ENCODE peak calls at places on chromosome 10, in four cellular contexts. S is esophagus muscularis mucosa, P is breast epithelium, F is lung. D is an unnamed sample.

GRCh38 chr10:112375721-112376577 is 2.0 kb downstream of the ACSL5 start:
- DNase-seq in F (peak; percentile 62), P (peak; percentile 65), S (no peak), D (peak; percentile 18)

GRCh38 chr10:75238182-75239180 is 2.7 kb upstream of the COMTD1 start:
- DNase-seq in F (no peak), P (no peak), S (no peak), D (no peak)

GRCh38 chr10:62268027-62268398 is 631 bp downstream of the RTKN2 start:
- DNase-seq in F (no peak), S (no peak), P (no peak), D (no peak)

GRCh38 chr10:50582766-50583762 is 40.7 kb downstream of the SGMS1 start:
- DNase-seq in S (no peak), F (no peak), P (no peak), D (no peak)

GRCh38 chr10:18238875-18239485 is 98.8 kb downstream of the CACNB2 start:
- DNase-seq in P (no peak), S (peak; percentile 45), F (no peak), D (no peak)

GRCh38 chr10:49109669-49110335 is 5.5 kb downstream of the VSTM4 start:
- DNase-seq in P (no peak), S (no peak), F (peak; percentile 35), D (no peak)

GRCh38 chr10:126950401-126951105 is 45.3 kb downstream of the DOCK1 start:
- DNase-seq in P (peak; percentile 7), S (no peak), F (no peak), D (no peak)

GRCh38 chr10:1882728-1883127 is 145.4 kb upstream of the ADARB2 start:
- DNase-seq in F (no peak), S (peak; percentile 24), P (no peak), D (no peak)

GRCh38 chr10:119853584-119853983 is 19.1 kb downstream of the MCMBP start:
- DNase-seq in S (no peak), F (no peak), P (no peak), D (no peak)

GRCh38 chr10:33974976-33975478 is 640.6 kb upstream of the NRP1 start:
- DNase-seq in S (no peak), P (no peak), F (no peak), D (no peak)

GRCh38 chr10:17028843-17029580 is 100.6 kb downstream of the CUBN start:
- DNase-seq in F (no peak), P (no peak), S (no peak), D (no peak)

GRCh38 chr10:71397340-71398212 is 856 bp downstream of the CDH23 start:
- DNase-seq in S (no peak), P (no peak), F (no peak), D (no peak)

GRCh38 chr10:5527332-5528200 is 2.8 kb downstream of the CALML3 start:
- DNase-seq in P (peak; percentile 45), S (no peak), F (no peak), D (no peak)

GRCh38 chr10:44395396-44395795 is 10.5 kb upstream of the CXCL12 start:
- DNase-seq in P (no peak), F (no peak), S (no peak), D (no peak)

GRCh38 chr10:113534428-113534827 is 18.4 kb upstream of the HABP2 start:
- DNase-seq in P (no peak), S (no peak), F (no peak), D (no peak)

GRCh38 chr10:86868353-86868752 is 89.1 kb downstream of the MMRN2 start:
- DNase-seq in S (no peak), F (no peak), P (no peak), D (no peak)

GRCh38 chr10:4767033-4767814 is 58.8 kb upstream of the AKR1E2 start:
- DNase-seq in F (no peak), S (no peak), P (no peak), D (no peak)

GRCh38 chr10:131207176-131207575 is 104.3 kb downstream of the TCERG1L start:
- DNase-seq in P (peak; percentile 41), F (no peak), S (no peak), D (no peak)

GRCh38 chr10:94123253-94123995 is 129.7 kb downstream of the PLCE1 start:
- DNase-seq in F (no peak), S (no peak), P (no peak), D (no peak)

GRCh38 chr10:52879181-52879607 is 106.6 kb upstream of the MBL2 start:
- DNase-seq in S (no peak), P (no peak), F (no peak), D (no peak)

GRCh38 chr10:88288621-88289059 is 294.5 kb downstream of the RNLS start:
- DNase-seq in P (no peak), F (no peak), S (no peak), D (no peak)

GRCh38 chr10:124906551-124907001 is 35.3 kb upstream of the ZRANB1 start:
- DNase-seq in F (no peak), P (peak; percentile 17), S (no peak), D (no peak)

GRCh38 chr10:52906046-52906445 is 133.5 kb upstream of the MBL2 start:
- DNase-seq in P (no peak), F (no peak), S (no peak), D (no peak)

GRCh38 chr10:123149568-123150228 is 1.8 kb downstream of the HMX2 start:
- DNase-seq in S (no peak), P (no peak), F (no peak), D (no peak)

GRCh38 chr10:4243651-4244050 is 458.6 kb upstream of the KLF6 start:
- DNase-seq in P (no peak), F (no peak), S (no peak), D (no peak)

GRCh38 chr10:132142396-132143161 is 44.2 kb upstream of the DPYSL4 start:
- DNase-seq in F (no peak), P (no peak), S (no peak), D (peak; percentile 22)

GRCh38 chr10:88060762-88061161 is 197.3 kb downstream of the PTEN start:
- DNase-seq in P (no peak), S (no peak), F (no peak), D (no peak)

GRCh38 chr10:18079665-18080295 is 60.4 kb upstream of the CACNB2 start:
- DNase-seq in P (no peak), S (no peak), F (no peak), D (no peak)

GRCh38 chr10:89120931-89121907 is 85.9 kb downstream of the CH25H start:
- DNase-seq in F (no peak), S (no peak), P (no peak), D (no peak)

GRCh38 chr10:49287689-49288340 is 11.2 kb upstream of the C10orf71 start:
- DNase-seq in P (no peak), F (no peak), S (no peak), D (no peak)

GRCh38 chr10:47230482-47230881 is 69.5 kb upstream of the GDF10 start:
- DNase-seq in S (no peak), F (no peak), P (no peak), D (no peak)

GRCh38 chr10:72692057-72692891 is at the start of gene MCU:
- DNase-seq in F (peak; percentile 94), P (peak; percentile 95), S (peak; percentile 98), D (peak; percentile 85)

GRCh38 chr10:132362151-132362611 is 30.2 kb downstream of the LRRC27 start:
- DNase-seq in S (no peak), P (no peak), F (no peak), D (no peak)

GRCh38 chr10:128859738-128860386 is 607.2 kb upstream of the MGMT start:
- DNase-seq in F (peak; percentile 31), S (peak; percentile 24), P (no peak), D (no peak)

GRCh38 chr10:48450811-48451466 is 144.5 kb downstream of the MAPK8 start:
- DNase-seq in S (peak; percentile 87), F (peak; percentile 25), P (peak; percentile 43), D (no peak)

GRCh38 chr10:58385784-58386112 is 538 bp downstream of the TFAM start:
- DNase-seq in S (no peak), P (no peak), F (peak; percentile 30), D (no peak)

GRCh38 chr10:115854740-115855435 is 418.1 kb downstream of the GFRA1 start:
- DNase-seq in F (no peak), S (no peak), P (no peak), D (no peak)

GRCh38 chr10:50325449-50326188 is 74.3 kb upstream of the ASAH2 start:
- DNase-seq in S (no peak), F (no peak), P (no peak), D (no peak)

GRCh38 chr10:3323865-3324498 is 151.4 kb upstream of the PITRM1 start:
- DNase-seq in F (no peak), P (no peak), S (no peak), D (no peak)

DNA sequence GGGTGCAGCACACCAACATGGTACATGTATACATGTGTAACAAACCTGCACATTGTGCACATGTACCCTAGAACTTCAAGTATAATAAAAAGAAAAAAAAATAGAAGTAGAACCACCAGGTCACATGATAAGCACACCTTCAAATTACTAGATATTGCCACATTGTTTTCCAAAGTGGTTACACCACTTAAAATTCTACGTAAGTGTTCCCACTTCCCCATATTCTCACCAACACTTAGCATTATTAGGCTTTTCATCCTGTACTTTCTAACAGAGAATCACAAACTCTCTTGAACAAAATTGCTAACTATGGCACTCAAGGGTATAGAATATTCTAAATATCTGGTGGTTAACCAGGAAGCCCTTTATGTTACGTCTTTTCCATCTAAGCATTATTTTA is 22.6 kb downstream of the SH3PXD2A start:
- DNase-seq in S (no peak), P (no peak), F (no peak), D (no peak)
- H3K4me1 ChIP-seq in S (peaks cover 31% of the 10 kb centered on the region), P (peaks cover 15% of the 10 kb centered on the region), F (peaks cover 33% of the 10 kb centered on the region), D (no peaks in the 10 kb centered on the region)

DNA sequence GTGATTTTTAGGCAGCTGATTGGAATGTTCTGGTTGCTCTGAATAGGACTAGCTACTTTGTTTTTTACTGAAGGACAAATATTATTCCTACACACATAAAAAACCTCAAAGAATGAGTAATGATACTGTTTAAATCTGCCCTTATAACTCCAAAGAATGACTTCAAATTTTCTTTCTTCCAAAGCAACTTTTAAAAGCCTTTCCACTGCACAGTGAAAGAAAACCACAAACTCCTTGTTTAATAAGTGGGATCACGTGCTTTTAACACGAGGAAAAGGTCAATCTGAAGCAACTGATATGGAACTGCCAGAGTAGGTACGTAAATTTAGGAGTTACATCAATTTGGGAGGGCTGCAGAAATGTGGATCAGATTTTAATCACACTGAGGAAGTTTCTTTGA is 8.0 kb upstream of the PRKCQ start:
- DNase-seq in S (no peak), P (no peak), F (no peak), D (no peak)
- H3K4me3 ChIP-seq in S (no peak overlapping the region), P (no peak overlapping the region), F (no peak overlapping the region), D (no peak overlapping the region)

GRCh38 chr10:35425596-35425995 is 89.3 kb downstream of the CCNY start:
- DNase-seq in P (no peak), F (no peak), S (no peak), D (no peak)
- H3K4me1 ChIP-seq in P (peaks cover 4% of the 10 kb centered on the region), F (peaks cover 34% of the 10 kb centered on the region), S (peaks cover 56% of the 10 kb centered on the region), D (peaks cover 4% of the 10 kb centered on the region)

DNA sequence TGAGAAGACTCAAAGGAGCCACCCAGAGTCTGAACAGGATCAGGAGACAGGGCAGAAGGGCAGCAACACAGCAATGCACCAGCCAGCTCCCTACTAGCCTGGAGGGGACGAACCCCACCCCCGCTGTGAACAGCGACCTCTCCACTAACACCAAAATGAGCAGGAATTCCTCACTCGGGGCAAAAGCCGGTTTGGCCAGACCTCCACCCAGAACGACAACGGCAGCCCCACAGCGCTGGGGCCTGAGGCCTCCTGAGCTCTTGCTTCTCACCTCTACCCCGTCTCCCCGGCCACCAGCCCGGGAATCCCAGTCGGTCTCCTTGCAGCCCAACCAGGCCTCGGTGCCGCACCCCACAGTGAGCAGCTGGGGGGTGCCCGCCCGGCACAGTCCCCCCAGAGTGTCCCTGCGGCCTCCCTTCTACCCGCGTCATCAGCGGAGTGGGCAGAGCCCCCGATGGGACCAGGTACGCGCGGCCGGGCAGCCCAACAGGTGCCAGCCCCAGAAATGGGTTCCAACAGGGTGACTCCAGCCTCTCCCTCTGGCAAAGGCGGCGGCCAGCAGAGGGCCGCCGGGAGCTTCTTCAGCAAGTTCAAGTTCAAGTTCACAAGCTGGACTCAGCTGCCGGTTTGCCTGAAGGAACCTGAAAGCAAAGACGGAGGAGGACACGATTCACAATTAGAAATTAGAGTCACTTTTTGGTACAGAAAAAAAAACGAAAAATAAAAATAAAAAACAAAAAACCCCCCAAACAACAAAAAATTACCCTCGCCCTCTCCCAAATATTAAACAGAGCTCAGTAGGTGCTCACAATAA is 129.0 kb downstream of the MARCHF5 start:
- DNase-seq in P (no peak), S (no peak), F (peak; percentile 45), D (no peak)
- H3K4me3 ChIP-seq in P (no peak overlapping the region), S (peak overlapping the region; percentile 46), F (no peak overlapping the region), D (no peak overlapping the region)

D was measured in effector memory CD4-positive, alpha-beta T cell.